ENCODE peak calls at places on chromosome 18, in eight cellular contexts. S is stimulated activated CD8-positive, alpha-beta memory T cell treated with anti-CD3 and anti-CD28 coated beads, Interleukin-15, amount 100 ng/mL, for 24 hours; H is ureter; O is amniotic stem cell; A is naive thymus-derived CD4-positive, alpha-beta T cell; X is ELR; E is GOT3; Y is caudate nucleus. K is an unnamed sample.

GRCh38 chr18:62751341-62751821 is 36.0 kb downstream of the PHLPP1 start:
- DNase-seq in O (no peak), Y (peak), S (no peak), A (no peak), E (no peak), X (no peak), H (no peak), K (no peak)

GRCh38 chr18:39806519-39806918 is 2148.5 kb upstream of the PIK3C3 start:
- DNase-seq in A (no peak), O (no peak), E (no peak), X (peak), H (no peak), Y (no peak), S (no peak), K (no peak)

GRCh38 chr18:24246143-24246542 is 107.3 kb downstream of the CABYR start:
- DNase-seq in S (no peak), E (no peak), O (no peak), A (no peak), Y (no peak), H (no peak), X (no peak), K (no peak)

GRCh38 chr18:67072789-67073188 is 443.7 kb downstream of the DSEL start:
- DNase-seq in A (no peak), X (no peak), O (no peak), H (no peak), Y (no peak), E (no peak), S (no peak), K (no peak)

GRCh38 chr18:37846996-37847395 is 281.4 kb upstream of the CELF4 start:
- DNase-seq in X (no peak), H (no peak), Y (no peak), A (no peak), E (no peak), O (no peak), S (no peak), K (no peak)

GRCh38 chr18:72086421-72086820 is 457.7 kb downstream of the CBLN2 start:
- DNase-seq in Y (no peak), X (peak), S (no peak), E (no peak), H (no peak), A (no peak), O (no peak), K (no peak)

GRCh38 chr18:830315-830901 is 18.4 kb upstream of the YES1 start:
- DNase-seq in Y (no peak), X (peak), O (no peak), A (no peak), E (no peak), H (no peak), S (no peak), K (no peak)

GRCh38 chr18:76644580-76644979 is 149.5 kb upstream of the ZNF516 start:
- DNase-seq in O (no peak), S (no peak), H (no peak), X (no peak), Y (no peak), E (no peak), A (no peak), K (no peak)

GRCh38 chr18:29174891-29175290 is 998.0 kb upstream of the CDH2 start:
- DNase-seq in H (no peak), S (no peak), Y (no peak), X (no peak), O (no peak), A (no peak), E (no peak), K (no peak)

GRCh38 chr18:11946756-11947155 is 34.6 kb upstream of the IMPA2 start:
- DNase-seq in A (no peak), O (no peak), Y (no peak), X (peak), H (no peak), S (no peak), E (no peak), K (no peak)

GRCh38 chr18:45957100-45957499 is 10.0 kb downstream of the EPG5 start:
- DNase-seq in X (peak), S (no peak), H (no peak), A (no peak), E (no peak), O (no peak), Y (no peak), K (no peak)

GRCh38 chr18:63238711-63239110 is 80.9 kb downstream of the BCL2 start:
- DNase-seq in X (no peak), O (no peak), S (no peak), Y (no peak), E (no peak), H (no peak), A (no peak), K (no peak)

GRCh38 chr18:62425465-62426190 is 97.2 kb upstream of the ZCCHC2 start:
- DNase-seq in S (no peak), A (no peak), E (peak), H (peak), Y (peak), O (peak), X (peak), K (no peak)

GRCh38 chr18:8771930-8772329 is 66.6 kb downstream of the MTCL1 start:
- DNase-seq in S (no peak), X (no peak), E (no peak), A (no peak), O (no peak), Y (peak), H (no peak), K (no peak)

GRCh38 chr18:9804517-9805104 is 81.2 kb upstream of the TXNDC2 start:
- DNase-seq in H (no peak), A (no peak), X (no peak), E (no peak), O (no peak), Y (no peak), S (no peak), K (no peak)

GRCh38 chr18:2540575-2540974 is 30.7 kb downstream of the METTL4 start:
- DNase-seq in A (no peak), S (no peak), H (no peak), E (no peak), O (no peak), Y (no peak), X (no peak), K (no peak)

GRCh38 chr18:79507076-79507545 is 111.4 kb downstream of the NFATC1 start:
- DNase-seq in H (no peak), E (no peak), S (no peak), Y (peak), O (no peak), X (no peak), A (no peak), K (no peak)

GRCh38 chr18:2979871-2980606 is 32.9 kb downstream of the LPIN2 start:
- DNase-seq in O (no peak), X (no peak), S (no peak), H (no peak), Y (no peak), A (no peak), E (no peak), K (no peak)

GRCh38 chr18:22346968-22347611 is 70.6 kb downstream of the CTAGE1 start:
- DNase-seq in S (no peak), A (no peak), O (no peak), E (no peak), X (peak), H (no peak), Y (no peak), K (no peak)

GRCh38 chr18:8876887-8877286 is 171.5 kb downstream of the MTCL1 start:
- DNase-seq in H (no peak), O (no peak), X (no peak), E (no peak), S (no peak), A (no peak), Y (no peak), K (no peak)

GRCh38 chr18:49321800-49322461 is 138.5 kb downstream of the DYM start:
- DNase-seq in X (peak), S (no peak), H (no peak), A (no peak), Y (no peak), E (no peak), O (peak), K (no peak)

GRCh38 chr18:2857491-2858063 is 10.8 kb downstream of the EMILIN2 start:
- DNase-seq in S (no peak), H (peak), A (no peak), X (peak), O (no peak), Y (no peak), E (no peak), K (no peak)

K was measured in activated gamma-delta T cell.